ENCODE peak calls at places on chromosomes 3 and 15, in eight cellular contexts. M, Y, U, S, H, C, Q and K are unnamed samples.

GRCh38 chr3:98343647-98344507 is 9.8 kb upstream of the OR5K4 start:
- DNase-seq in Q (peak), S (no peak), H (peak), M (no peak), U (no peak), Y (no peak), C (peak), K (no peak)

GRCh38 chr15:57485869-57486268 is 105.8 kb upstream of the MYZAP start:
- DNase-seq in S (no peak), H (no peak), U (peak), Y (no peak), C (peak), Q (no peak), M (no peak), K (no peak)

GRCh38 chr15:92839696-92840095 is 60.4 kb upstream of the CHD2 start:
- DNase-seq in H (no peak), S (no peak), M (no peak), C (no peak), Q (no peak), U (no peak), Y (no peak), K (no peak)

GRCh38 chr3:137970914-137971831 is 38.8 kb upstream of the CLDN18 start:
- DNase-seq in U (peak), Q (peak), M (peak), S (peak), C (peak), H (peak), Y (peak), K (no peak)

GRCh38 chr15:31024330-31024729 is 32.9 kb upstream of the MTMR10 start:
- DNase-seq in S (no peak), H (no peak), Q (no peak), C (peak), U (no peak), Y (no peak), M (no peak), K (no peak)

GRCh38 chr3:16305121-16305541 is 40.1 kb downstream of the OXNAD1 start:
- DNase-seq in M (no peak), Q (no peak), H (no peak), U (no peak), Y (no peak), C (no peak), S (no peak), K (peak)

GRCh38 chr3:149342413-149343340 is 9.2 kb upstream of the TM4SF18 start:
- DNase-seq in Q (no peak), S (no peak), M (no peak), H (peak), U (no peak), Y (no peak), C (no peak), K (no peak)

GRCh38 chr15:89068325-89068784 is 19.9 kb upstream of the ABHD2 start:
- DNase-seq in H (peak), S (no peak), Q (no peak), U (no peak), C (no peak), Y (no peak), M (no peak), K (no peak)

GRCh38 chr3:34727700-34728099 is 911.6 kb upstream of the ARPP21 start:
- DNase-seq in Q (no peak), C (no peak), S (no peak), M (no peak), Y (no peak), H (no peak), U (no peak), K (no peak)

GRCh38 chr3:141067559-141067958 is 16.4 kb downstream of the SPSB4 start:
- DNase-seq in Y (no peak), Q (no peak), U (no peak), C (no peak), S (no peak), H (no peak), M (no peak), K (no peak)

GRCh38 chr3:196274585-196274984 is 12.9 kb downstream of the PCYT1A start:
- DNase-seq in H (no peak), M (no peak), Y (no peak), S (no peak), U (no peak), C (no peak), Q (no peak), K (no peak)

GRCh38 chr15:22881739-22882440 is 43.4 kb downstream of the NIPA2 start:
- DNase-seq in Y (no peak), Q (no peak), H (no peak), M (no peak), S (no peak), U (no peak), C (no peak), K (no peak)

GRCh38 chr3:109702252-109702651 is 364.9 kb upstream of the DPPA4 start:
- DNase-seq in H (peak), U (no peak), Q (no peak), Y (no peak), S (no peak), M (no peak), C (no peak), K (no peak)

GRCh38 chr3:109339714-109340648 is 2.6 kb upstream of the DPPA4 start:
- DNase-seq in H (no peak), Y (no peak), C (no peak), M (no peak), S (no peak), Q (peak), U (no peak), K (no peak)

GRCh38 chr15:51450001-51450400 is 108.5 kb downstream of the GLDN start:
- DNase-seq in S (no peak), U (no peak), Q (no peak), M (no peak), C (no peak), H (no peak), Y (no peak), K (no peak)

GRCh38 chr15:27951191-27951890 is 147.8 kb downstream of the OCA2 start:
- DNase-seq in U (no peak), S (no peak), Q (no peak), M (no peak), Y (no peak), H (no peak), C (no peak), K (peak)

GRCh38 chr3:63976166-63976861 is 47.0 kb downstream of the PSMD6 start:
- DNase-seq in M (no peak), Y (no peak), S (no peak), U (no peak), H (peak), C (no peak), Q (no peak), K (no peak)

DNA sequence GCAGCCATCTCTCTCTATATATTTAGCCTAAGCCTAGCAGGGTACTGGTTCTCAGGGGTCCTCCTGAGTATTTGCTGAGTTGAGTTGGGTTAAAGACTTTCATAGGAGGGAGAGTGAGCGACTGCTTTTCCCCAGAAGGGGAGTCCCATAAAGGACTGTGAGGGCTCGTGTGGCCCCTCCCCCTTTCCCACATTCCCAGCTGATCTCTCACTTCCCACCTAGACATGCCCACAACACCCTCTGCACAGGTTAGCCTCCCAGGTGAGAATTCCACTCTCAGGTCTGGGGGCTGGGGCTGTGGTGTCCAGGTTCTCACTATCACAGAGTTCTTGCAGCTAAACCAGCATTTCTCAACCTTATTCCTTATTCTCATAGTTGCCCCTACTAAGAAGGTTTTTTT is 15.8 kb downstream of the EPHB1 start:
- DNase-seq in S (no peak), M (no peak), C (no peak), U (no peak), Q (no peak), Y (no peak), H (no peak), K (no peak)
- TF ChIP-seq POLR2A in S (no peak), M (no peak), C (no peak), U (no peak), Q (no peak), Y (no peak), H (no peak), K (no peak)

DNA sequence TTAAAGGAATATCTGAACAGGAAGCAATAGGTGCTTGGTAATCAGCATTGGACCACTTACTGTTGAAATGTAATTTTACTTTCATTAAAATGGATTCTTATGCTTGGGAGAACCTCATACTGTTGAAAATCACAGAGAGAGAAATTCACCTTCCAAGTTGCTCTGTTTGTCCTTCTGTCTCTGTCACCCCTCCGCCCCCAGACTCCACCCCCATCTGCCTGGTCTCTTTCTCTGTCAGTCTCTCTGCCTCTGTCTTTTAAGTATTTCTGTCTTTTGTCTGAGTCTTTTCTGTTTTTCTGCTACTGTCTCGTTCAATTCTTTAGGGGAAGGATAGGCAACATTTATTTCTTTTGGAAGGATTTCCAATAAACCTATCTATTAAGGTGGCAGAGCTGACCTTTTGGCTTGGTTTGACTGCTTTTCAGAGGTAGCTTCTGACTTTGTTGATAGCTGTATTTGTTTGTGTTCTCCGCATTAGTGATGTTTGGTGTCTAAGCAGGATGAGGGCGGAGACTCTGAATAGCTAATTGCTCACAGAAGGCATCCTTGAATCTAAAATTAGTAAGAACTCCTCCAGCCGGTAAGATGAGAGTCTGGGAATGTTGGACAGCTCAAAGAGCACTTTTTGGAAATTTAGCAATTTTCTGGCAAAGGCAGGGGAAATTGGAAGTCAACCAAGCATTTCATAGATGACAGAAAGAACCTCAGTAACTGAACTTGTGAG is 174.2 kb downstream of the KLHL25 start:
- DNase-seq in C (no peak), U (no peak), S (no peak), H (no peak), Q (peak), Y (no peak), M (no peak), K (no peak)
- TF ChIP-seq POLR2A in C (no peak), U (no peak), S (peak), H (no peak), Q (no peak), Y (no peak), M (peak), K (peak)

DNA sequence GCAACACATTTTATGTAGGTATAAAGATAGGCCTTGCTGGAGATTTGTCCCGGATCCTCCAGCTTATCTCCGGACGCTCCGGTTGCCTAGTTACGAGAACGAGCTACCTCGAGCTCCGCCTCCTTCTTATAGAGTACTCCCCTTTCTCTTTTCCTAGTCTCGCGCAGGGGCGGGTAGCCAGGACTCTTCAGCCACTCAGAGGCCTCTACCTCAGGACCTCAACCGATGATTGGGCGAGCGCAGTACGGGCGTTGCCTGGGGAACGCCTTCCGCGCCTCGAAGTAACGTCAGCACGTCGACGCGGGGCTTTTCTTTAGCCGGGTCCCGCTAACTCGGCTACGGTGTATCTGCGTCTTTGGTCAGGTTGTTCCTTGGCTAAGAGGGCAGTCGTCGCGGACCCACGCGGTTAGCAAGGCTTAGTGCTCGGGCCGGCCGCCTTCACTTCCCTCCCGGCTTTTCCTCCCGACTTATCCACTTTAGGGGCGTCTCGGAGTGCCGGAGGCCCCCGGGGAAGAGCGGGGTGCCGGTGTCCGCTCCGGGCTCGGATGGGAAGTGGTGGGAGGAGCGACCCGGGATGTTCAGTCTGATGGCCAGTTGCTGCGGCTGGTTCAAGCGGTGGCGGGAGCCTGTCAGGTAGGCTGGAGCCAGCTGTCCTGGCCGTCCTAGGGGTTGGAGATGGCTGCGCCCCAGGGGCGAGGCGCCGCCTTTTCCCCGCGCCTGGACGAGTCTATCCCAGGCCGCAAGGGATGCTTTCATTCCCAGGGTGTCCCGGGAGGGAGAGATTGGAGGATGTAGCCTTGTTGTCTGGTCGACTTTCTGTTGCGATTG is at the start of gene ARL13B:
- DNase-seq in M (peak), S (peak), Y (peak), H (peak), C (peak), U (peak), Q (peak), K (peak)
- TF ChIP-seq POLR2A in M (peak), S (peak), Y (peak), H (peak), C (peak), U (peak), Q (peak), K (peak)

DNA sequence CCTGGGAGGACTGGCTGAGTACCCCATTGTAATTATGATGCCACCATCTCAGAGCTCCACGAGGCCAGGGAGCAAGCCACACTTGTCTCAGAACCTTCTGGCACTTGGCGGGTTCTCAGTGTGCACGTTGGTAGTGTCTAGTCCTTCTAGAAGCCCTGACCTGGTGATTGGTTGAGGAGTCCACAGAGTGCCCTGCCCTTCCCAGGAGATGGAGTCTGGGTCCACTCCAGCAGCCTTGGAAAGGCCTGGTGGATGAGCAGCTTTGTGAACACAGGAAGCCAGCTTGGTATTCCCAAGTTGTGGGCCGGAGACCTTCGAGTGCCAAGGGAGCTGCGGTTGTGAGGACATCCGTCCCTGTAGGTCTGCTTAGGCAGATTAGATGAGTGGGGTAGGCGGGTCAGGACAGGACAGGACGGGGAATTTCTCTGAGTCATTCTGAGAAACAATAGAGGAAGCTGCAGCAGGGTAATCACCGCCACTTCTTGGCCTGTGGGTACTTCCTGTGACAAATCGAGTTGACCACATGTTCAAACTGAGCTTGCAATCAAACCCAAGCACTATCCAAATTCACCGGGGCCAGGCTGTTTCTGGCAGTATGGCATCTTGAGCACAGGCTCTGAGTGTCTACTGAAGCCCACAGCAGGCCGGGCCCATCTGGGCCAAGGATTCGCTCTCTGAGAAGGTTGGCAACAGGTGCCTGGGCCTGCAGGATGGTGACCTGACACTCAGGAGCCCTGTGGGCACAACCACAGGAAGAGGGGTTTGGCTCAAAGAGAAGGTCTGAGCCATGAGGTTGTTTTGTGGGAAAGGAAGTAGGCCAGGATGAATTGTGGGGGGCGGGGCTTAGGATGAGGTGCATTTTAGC is 71.5 kb upstream of the PLXNA1 start:
- DNase-seq in C (peak), Y (peak), S (peak), H (peak), M (no peak), Q (peak), U (peak), K (no peak)
- TF ChIP-seq POLR2A in C (no peak), Y (no peak), S (no peak), H (no peak), M (no peak), Q (no peak), U (no peak), K (no peak)

DNA sequence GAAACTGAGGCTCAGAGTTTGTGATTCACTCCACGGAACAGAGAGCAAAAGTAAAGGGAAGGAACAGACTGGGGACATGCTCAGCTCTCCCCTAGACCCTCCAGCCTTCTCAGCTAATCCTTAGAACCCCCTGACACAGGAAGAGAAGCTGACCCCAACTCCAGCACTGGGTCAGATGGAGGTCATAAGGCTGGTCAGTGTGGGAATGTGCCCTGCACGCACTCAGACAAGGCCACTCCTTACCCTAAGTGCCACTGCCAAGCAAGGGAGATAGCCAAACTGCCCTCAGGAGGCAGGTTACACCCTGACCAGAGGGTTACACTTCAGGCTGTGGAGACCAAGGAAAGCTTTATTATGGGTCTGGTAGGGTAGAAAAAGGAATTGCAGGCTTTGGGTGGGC is 1.2 kb downstream of the RPL29 start:
- DNase-seq in M (no peak), Q (no peak), S (no peak), U (no peak), C (no peak), H (no peak), Y (no peak), K (no peak)
- TF ChIP-seq POLR2A in M (no peak), Q (no peak), S (no peak), U (no peak), C (no peak), H (no peak), Y (no peak), K (no peak)

GRCh38 chr3:154121236-154122095 is at the start of gene ARHGEF26:
- DNase-seq in H (peak), Q (peak), C (peak), Y (peak), M (peak), S (peak), U (peak), K (peak)
- TF ChIP-seq POLR2A in H (no peak), Q (no peak), C (peak), Y (peak), M (peak), S (no peak), U (no peak), K (no peak)

GRCh38 chr15:101489236-101489632 is 273 bp downstream of the PCSK6 start:
- DNase-seq in S (peak), H (peak), Y (peak), C (peak), Q (no peak), U (peak), M (no peak), K (no peak)
- TF ChIP-seq POLR2A in S (no peak), H (no peak), Y (no peak), C (peak), Q (no peak), U (no peak), M (no peak), K (no peak)